ENCODE peak calls at places on chromosomes 2 and 18, in five cellular contexts. One of them, this sample, is unnamed.

GRCh38 chr2:209830722-209831465 is 59.3 kb downstream of the UNC80 start:
- DNase-seq in globus pallidus: no peak
- DNase-seq in retina: no peak
- DNase-seq in lower leg skin: no peak
- DNase-seq in AG04450: no peak
- DNase-seq in this sample: no peak

GRCh38 chr2:54545700-54546450 is 89.7 kb downstream of the SPTBN1 start:
- DNase-seq in globus pallidus: no peak
- DNase-seq in AG04450: no peak
- DNase-seq in retina: no peak
- DNase-seq in lower leg skin: no peak
- DNase-seq in this sample: no peak

GRCh38 chr2:129797489-129798300 is 181.8 kb upstream of the RAB6C start:
- DNase-seq in lower leg skin: no peak
- DNase-seq in globus pallidus: no peak
- DNase-seq in AG04450: no peak
- DNase-seq in retina: no peak
- DNase-seq in this sample: no peak

GRCh38 chr2:237171396-237171795 is 85.7 kb downstream of the COPS8 start:
- DNase-seq in AG04450: peak
- DNase-seq in lower leg skin: peak
- DNase-seq in retina: no peak
- DNase-seq in globus pallidus: no peak
- DNase-seq in this sample: no peak

GRCh38 chr2:208350610-208351009 is 56.0 kb upstream of the PTH2R start:
- DNase-seq in globus pallidus: no peak
- DNase-seq in retina: no peak
- DNase-seq in AG04450: peak
- DNase-seq in lower leg skin: no peak
- DNase-seq in this sample: no peak

GRCh38 chr2:64781991-64782390 is 128.3 kb upstream of the SERTAD2 start:
- DNase-seq in globus pallidus: no peak
- DNase-seq in AG04450: no peak
- DNase-seq in lower leg skin: no peak
- DNase-seq in retina: no peak
- DNase-seq in this sample: no peak

GRCh38 chr18:52869942-52870907 is 530.2 kb downstream of the DCC start:
- DNase-seq in AG04450: no peak
- DNase-seq in lower leg skin: no peak
- DNase-seq in globus pallidus: no peak
- DNase-seq in retina: peak
- DNase-seq in this sample: no peak

GRCh38 chr2:127085260-127085666 is 21.7 kb downstream of the BIN1 start:
- DNase-seq in retina: no peak
- DNase-seq in AG04450: no peak
- DNase-seq in globus pallidus: no peak
- DNase-seq in lower leg skin: no peak
- DNase-seq in this sample: peak

GRCh38 chr18:38402509-38402908 is 836.9 kb upstream of the CELF4 start:
- DNase-seq in globus pallidus: no peak
- DNase-seq in AG04450: no peak
- DNase-seq in retina: no peak
- DNase-seq in lower leg skin: no peak
- DNase-seq in this sample: no peak

GRCh38 chr18:75201273-75201898 is 7.6 kb downstream of the PTGR3 start:
- DNase-seq in lower leg skin: no peak
- DNase-seq in AG04450: no peak
- DNase-seq in globus pallidus: no peak
- DNase-seq in retina: no peak
- DNase-seq in this sample: no peak

GRCh38 chr2:238938460-238939055 is 90.7 kb downstream of the TWIST2 start:
- DNase-seq in lower leg skin: peak
- DNase-seq in AG04450: peak
- DNase-seq in retina: no peak
- DNase-seq in globus pallidus: no peak
- DNase-seq in this sample: no peak

GRCh38 chr2:209872675-209873074 is 101.0 kb downstream of the UNC80 start:
- DNase-seq in AG04450: no peak
- DNase-seq in retina: no peak
- DNase-seq in lower leg skin: peak
- DNase-seq in globus pallidus: peak
- DNase-seq in this sample: no peak

GRCh38 chr2:217289909-217290283 is 430.0 kb upstream of the TNP1 start:
- DNase-seq in globus pallidus: no peak
- DNase-seq in retina: peak
- DNase-seq in AG04450: no peak
- DNase-seq in lower leg skin: no peak
- DNase-seq in this sample: no peak

GRCh38 chr2:189536830-189537229 is 43.8 kb downstream of the SLC40A1 start:
- DNase-seq in AG04450: no peak
- DNase-seq in lower leg skin: no peak
- DNase-seq in globus pallidus: no peak
- DNase-seq in retina: no peak
- DNase-seq in this sample: no peak

GRCh38 chr18:35508030-35508429 is 10.3 kb upstream of the INO80C start:
- DNase-seq in AG04450: no peak
- DNase-seq in lower leg skin: no peak
- DNase-seq in globus pallidus: no peak
- DNase-seq in retina: no peak
- DNase-seq in this sample: no peak

GRCh38 chr2:10845640-10846039 is 33.1 kb upstream of the PDIA6 start:
- DNase-seq in globus pallidus: no peak
- DNase-seq in retina: no peak
- DNase-seq in lower leg skin: no peak
- DNase-seq in AG04450: no peak
- DNase-seq in this sample: no peak

GRCh38 chr2:67215214-67215613 is 181.9 kb upstream of the ETAA1 start:
- DNase-seq in retina: peak
- DNase-seq in lower leg skin: no peak
- DNase-seq in AG04450: peak
- DNase-seq in globus pallidus: no peak
- DNase-seq in this sample: no peak

GRCh38 chr2:148896116-148896515 is 21.1 kb downstream of the KIF5C start:
- DNase-seq in AG04450: no peak
- DNase-seq in retina: no peak
- DNase-seq in globus pallidus: no peak
- DNase-seq in lower leg skin: no peak
- DNase-seq in this sample: no peak

GRCh38 chr2:230684222-230685164 is 28.1 kb upstream of the CAB39 start:
- DNase-seq in globus pallidus: no peak
- DNase-seq in lower leg skin: no peak
- DNase-seq in retina: peak
- DNase-seq in AG04450: no peak
- DNase-seq in this sample: no peak

GRCh38 chr2:30184035-30184434 is 37.2 kb downstream of the YPEL5 start:
- DNase-seq in lower leg skin: no peak
- DNase-seq in retina: no peak
- DNase-seq in AG04450: no peak
- DNase-seq in globus pallidus: no peak
- DNase-seq in this sample: no peak

GRCh38 chr2:27206346-27206745 is 5.5 kb upstream of the ATRAID start:
- DNase-seq in lower leg skin: no peak
- DNase-seq in AG04450: no peak
- DNase-seq in retina: no peak
- DNase-seq in globus pallidus: no peak
- DNase-seq in this sample: no peak

GRCh38 chr2:174901075-174901474 is 104.1 kb downstream of the CHN1 start:
- DNase-seq in globus pallidus: no peak
- DNase-seq in retina: peak
- DNase-seq in lower leg skin: no peak
- DNase-seq in AG04450: no peak
- DNase-seq in this sample: peak

GRCh38 chr2:70596293-70596692 is 42.7 kb upstream of the TGFA start:
- DNase-seq in globus pallidus: no peak
- DNase-seq in AG04450: no peak
- DNase-seq in lower leg skin: no peak
- DNase-seq in retina: no peak
- DNase-seq in this sample: no peak

GRCh38 chr2:221494556-221494955 is 77.5 kb downstream of the EPHA4 start:
- DNase-seq in retina: no peak
- DNase-seq in AG04450: no peak
- DNase-seq in lower leg skin: no peak
- DNase-seq in globus pallidus: no peak
- DNase-seq in this sample: no peak

GRCh38 chr2:100246163-100247145 is 75.8 kb downstream of the LONRF2 start:
- DNase-seq in AG04450: no peak
- DNase-seq in retina: no peak
- DNase-seq in globus pallidus: peak
- DNase-seq in lower leg skin: no peak
- DNase-seq in this sample: peak

GRCh38 chr2:218717262-218717661 is 6.6 kb downstream of the TTLL4 start:
- DNase-seq in retina: no peak
- DNase-seq in lower leg skin: no peak
- DNase-seq in globus pallidus: no peak
- DNase-seq in AG04450: no peak
- DNase-seq in this sample: no peak

GRCh38 chr2:157685572-157685971 is 56.9 kb upstream of the ACVR1C start:
- DNase-seq in lower leg skin: no peak
- DNase-seq in retina: no peak
- DNase-seq in AG04450: no peak
- DNase-seq in globus pallidus: no peak
- DNase-seq in this sample: no peak

GRCh38 chr2:172427990-172428840 is 829 bp downstream of the ITGA6 start:
- DNase-seq in lower leg skin: no peak
- DNase-seq in globus pallidus: peak
- DNase-seq in AG04450: no peak
- DNase-seq in retina: peak
- DNase-seq in this sample: peak

GRCh38 chr2:60961457-60961856 is 56.1 kb upstream of the PEX13 start:
- DNase-seq in retina: no peak
- DNase-seq in globus pallidus: no peak
- DNase-seq in lower leg skin: no peak
- DNase-seq in AG04450: peak
- DNase-seq in this sample: no peak

GRCh38 chr2:8539743-8540551 is 141.9 kb upstream of the ID2 start:
- DNase-seq in retina: peak
- DNase-seq in globus pallidus: no peak
- DNase-seq in lower leg skin: peak
- DNase-seq in AG04450: no peak
- DNase-seq in this sample: no peak

GRCh38 chr2:205716126-205716525 is 33.8 kb downstream of the NRP2 start:
- DNase-seq in retina: no peak
- DNase-seq in lower leg skin: no peak
- DNase-seq in globus pallidus: no peak
- DNase-seq in AG04450: no peak
- DNase-seq in this sample: no peak

GRCh38 chr2:28401948-28402550 is 9.4 kb downstream of the FOSL2 start:
- DNase-seq in retina: no peak
- DNase-seq in globus pallidus: no peak
- DNase-seq in lower leg skin: no peak
- DNase-seq in AG04450: no peak
- DNase-seq in this sample: no peak

GRCh38 chr2:2879776-2880175 is 497.8 kb downstream of the EIPR1 start:
- DNase-seq in retina: peak
- DNase-seq in AG04450: no peak
- DNase-seq in globus pallidus: no peak
- DNase-seq in lower leg skin: no peak
- DNase-seq in this sample: no peak

GRCh38 chr2:102082591-102083586 is 59.7 kb upstream of the IL1R1 start:
- DNase-seq in globus pallidus: no peak
- DNase-seq in retina: no peak
- DNase-seq in AG04450: no peak
- DNase-seq in lower leg skin: no peak
- DNase-seq in this sample: peak

GRCh38 chr2:224982910-224983688 is 59.2 kb downstream of the DOCK10 start:
- DNase-seq in globus pallidus: peak
- DNase-seq in AG04450: peak
- DNase-seq in retina: peak
- DNase-seq in lower leg skin: no peak
- DNase-seq in this sample: peak